ENCODE peak calls at places on chromosomes 7 and 10, in seven cellular contexts. X is fibroblast of villous mesenchyme; L is WTC11; T is stimulated activated CD4-positive, alpha-beta T cell treated with anti-CD3 and anti-CD28 coated beads, TNF-alpha, amount 100 ng/mL, for 4 hours; N is MCF 10A; A is EL; O is HCEC 1CT. J is an unnamed sample.

GRCh38 chr7:73881352-73882059 is 20.5 kb downstream of the TMEM270 start:
- DNase-seq in A (no peak), O (no peak), L (no peak), N (no peak), X (no peak), T (no peak), J (no peak)

GRCh38 chr10:61285749-61286148 is 167.4 kb downstream of the TMEM26 start:
- DNase-seq in O (no peak), A (no peak), L (no peak), X (no peak), T (no peak), N (no peak), J (no peak)

GRCh38 chr7:158017226-158018060 is 570.2 kb downstream of the PTPRN2 start:
- DNase-seq in N (no peak), L (no peak), A (no peak), X (no peak), O (no peak), T (no peak), J (no peak)

GRCh38 chr7:157318015-157318706 is 18.6 kb upstream of the DNAJB6 start:
- DNase-seq in O (no peak), L (no peak), N (peak), X (no peak), A (peak), T (no peak), J (no peak)

GRCh38 chr7:127250312-127251047 is 2.3 kb downstream of the GRM8 start:
- DNase-seq in X (no peak), T (no peak), L (no peak), A (no peak), O (no peak), N (no peak), J (no peak)

GRCh38 chr10:100670828-100671479 is 74.4 kb upstream of the PAX2 start:
- DNase-seq in X (no peak), O (no peak), A (no peak), N (peak), T (peak), L (peak), J (no peak)

GRCh38 chr10:69049564-69049955 is 38.3 kb upstream of the SRGN start:
- DNase-seq in L (no peak), T (no peak), A (no peak), N (no peak), O (no peak), X (no peak), J (no peak)

GRCh38 chr7:22885824-22886255 is 63.2 kb upstream of the TOMM7 start:
- DNase-seq in T (peak), L (no peak), A (no peak), N (no peak), O (peak), X (no peak), J (no peak)

GRCh38 chr10:62250594-62251198 is 17.9 kb downstream of the RTKN2 start:
- DNase-seq in N (peak), X (peak), L (no peak), A (peak), O (peak), T (no peak), J (no peak)

GRCh38 chr10:113520606-113521481 is 32.0 kb upstream of the HABP2 start:
- DNase-seq in T (no peak), A (peak), X (peak), O (peak), L (peak), N (peak), J (peak)

GRCh38 chr7:105587899-105588690 is 6.8 kb upstream of the EFCAB10 start:
- DNase-seq in O (no peak), T (no peak), A (peak), X (peak), N (no peak), L (no peak), J (no peak)

GRCh38 chr7:81499262-81500116 is 270.4 kb downstream of the HGF start:
- DNase-seq in N (peak), O (peak), T (no peak), X (peak), A (peak), L (no peak), J (peak)

GRCh38 chr7:122412441-122412840 is 107.9 kb upstream of the FEZF1 start:
- DNase-seq in A (peak), O (no peak), L (no peak), X (no peak), T (no peak), N (no peak), J (no peak)

GRCh38 chr7:49714182-49714581 is 59.3 kb upstream of the VWC2 start:
- DNase-seq in O (no peak), T (no peak), X (no peak), A (no peak), L (no peak), N (no peak), J (no peak)

GRCh38 chr10:60798031-60798430 is 19.8 kb downstream of the CDK1 start:
- DNase-seq in X (peak), O (peak), L (no peak), A (peak), N (no peak), T (no peak), J (no peak)

GRCh38 chr10:48389272-48389671 is 82.8 kb downstream of the MAPK8 start:
- DNase-seq in O (no peak), A (no peak), N (no peak), L (no peak), T (no peak), X (peak), J (no peak)

GRCh38 chr7:117502338-117502737 is 22.5 kb downstream of the CFTR start:
- DNase-seq in N (no peak), O (no peak), X (no peak), A (no peak), T (no peak), L (no peak), J (no peak)

GRCh38 chr7:100119075-100119700 is at the start of the genes CNPY4 and TAF6:
- DNase-seq in A (peak), L (peak), N (peak), X (peak), O (peak), T (peak), J (peak)

GRCh38 chr10:64450312-64450711 is 929.1 kb downstream of the REEP3 start:
- DNase-seq in O (no peak), X (no peak), T (no peak), A (no peak), N (no peak), L (no peak), J (no peak)